ENCODE peak calls at places on chromosomes 1 and 21, in ten cellular contexts. Z is Caki2; P is putamen; J is NAMALWA; Q is T-helper 9 cell; K is activated naive CD8-positive, alpha-beta T cell treated with anti-CD3 and anti-CD28 coated beads for 36 hours; G is AG04450; Y is DMS 273 treated with DMSO at 0.1 percent for 48 hours; W is T-cell; C is left colon. U is an unnamed sample.

GRCh38 chr1:82367456-82367855 is 566.7 kb downstream of the ADGRL2 start:
- DNase-seq in Z (no peak), P (no peak), J (no peak), Q (no peak), K (no peak), G (no peak), Y (no peak), W (no peak), C (no peak), U (no peak)

GRCh38 chr1:9321480-9321849 is 28.8 kb downstream of the SPSB1 start:
- DNase-seq in Z (peak), P (no peak), J (no peak), Q (no peak), K (no peak), G (peak), Y (no peak), W (no peak), C (no peak), U (no peak)

GRCh38 chr1:155086856-155087535 is 8.4 kb downstream of the EFNA3 start:
- DNase-seq in Z (no peak), P (no peak), J (peak), Q (no peak), K (no peak), G (no peak), Y (no peak), W (no peak), C (no peak), U (no peak)

GRCh38 chr1:2493691-2494322 is 17.7 kb downstream of the PLCH2 start:
- DNase-seq in Z (no peak), P (peak), J (peak), Q (no peak), K (no peak), G (no peak), Y (no peak), W (peak), C (no peak), U (no peak)

GRCh38 chr21:45629046-45629981 is 14.2 kb upstream of the PCBP3 start:
- DNase-seq in Z (no peak), P (no peak), J (no peak), Q (no peak), K (no peak), G (no peak), Y (no peak), W (no peak), C (no peak), U (no peak)

GRCh38 chr1:17675681-17676243 is 79.4 kb upstream of the ACTL8 start:
- DNase-seq in Z (no peak), P (no peak), J (no peak), Q (no peak), K (no peak), G (no peak), Y (no peak), W (no peak), C (no peak), U (no peak)

GRCh38 chr1:165392634-165393571 is 36.4 kb upstream of the LMX1A start:
- DNase-seq in Z (peak), P (peak), J (peak), Q (peak), K (peak), G (peak), Y (peak), W (peak), C (peak), U (peak)

GRCh38 chr1:169312084-169312954 is 55.3 kb downstream of the NME7 start:
- DNase-seq in Z (peak), P (no peak), J (peak), Q (no peak), K (peak), G (peak), Y (no peak), W (peak), C (no peak), U (no peak)

GRCh38 chr1:109181085-109181806 is 32.5 kb upstream of the SARS1 start:
- DNase-seq in Z (peak), P (no peak), J (no peak), Q (no peak), K (no peak), G (no peak), Y (no peak), W (no peak), C (no peak), U (no peak)

GRCh38 chr1:53182111-53182593 is 14.5 kb upstream of the CPT2 start:
- DNase-seq in Z (peak), P (peak), J (peak), Q (peak), K (peak), G (no peak), Y (peak), W (peak), C (peak), U (peak)

GRCh38 chr1:234926574-234927311 is 201.9 kb downstream of the TOMM20 start:
- DNase-seq in Z (no peak), P (no peak), J (peak), Q (no peak), K (peak), G (no peak), Y (no peak), W (no peak), C (no peak), U (no peak)

GRCh38 chr1:53625766-53626520 is 113.0 kb downstream of the GLIS1 start:
- DNase-seq in Z (no peak), P (no peak), J (no peak), Q (no peak), K (no peak), G (no peak), Y (no peak), W (no peak), C (no peak), U (no peak)

GRCh38 chr1:53888716-53889115 is 881 bp downstream of the YIPF1 start:
- DNase-seq in Z (no peak), P (no peak), J (peak), Q (no peak), K (no peak), G (no peak), Y (no peak), W (no peak), C (no peak), U (no peak)

GRCh38 chr21:44913425-44914175 is 7.1 kb downstream of the ITGB2 start:
- DNase-seq in Z (no peak), P (no peak), J (no peak), Q (no peak), K (no peak), G (no peak), Y (no peak), W (no peak), C (no peak), U (no peak)

GRCh38 chr1:201941420-201942128 is 4.8 kb downstream of the LMOD1 start:
- DNase-seq in Z (no peak), P (no peak), J (no peak), Q (no peak), K (no peak), G (no peak), Y (no peak), W (no peak), C (no peak), U (no peak)

GRCh38 chr1:25140073-25140797 is 92.1 kb downstream of the SYF2 start:
- DNase-seq in Z (no peak), P (no peak), J (peak), Q (no peak), K (no peak), G (no peak), Y (no peak), W (peak), C (no peak), U (no peak)

GRCh38 chr1:117959364-117959763 is 29.8 kb downstream of the WDR3 start:
- DNase-seq in Z (no peak), P (no peak), J (no peak), Q (no peak), K (no peak), G (no peak), Y (no peak), W (no peak), C (no peak), U (no peak)

GRCh38 chr1:203465146-203465798 is 10.3 kb upstream of the PRELP start:
- DNase-seq in Z (no peak), P (no peak), J (no peak), Q (no peak), K (no peak), G (no peak), Y (no peak), W (no peak), C (peak), U (no peak)

GRCh38 chr1:145858238-145858936 is 494 bp downstream of the PIAS3 start:
- DNase-seq in Z (peak), P (no peak), J (peak), Q (peak), K (peak), G (no peak), Y (peak), W (peak), C (peak), U (no peak)

GRCh38 chr1:208068908-208069307 is 158.0 kb upstream of the CD34 start:
- DNase-seq in Z (no peak), P (no peak), J (no peak), Q (no peak), K (no peak), G (no peak), Y (no peak), W (no peak), C (no peak), U (no peak)

GRCh38 chr1:228830954-228831481 is 95.7 kb downstream of the RHOU start:
- DNase-seq in Z (peak), P (no peak), J (no peak), Q (no peak), K (no peak), G (peak), Y (no peak), W (no peak), C (no peak), U (no peak)

GRCh38 chr1:110243581-110243980 is 33.5 kb downstream of the KCNC4 start:
- DNase-seq in Z (no peak), P (no peak), J (peak), Q (no peak), K (no peak), G (no peak), Y (no peak), W (peak), C (no peak), U (no peak)

GRCh38 chr21:15549671-15550070 is 180.1 kb upstream of the USP25 start:
- DNase-seq in Z (peak), P (no peak), J (no peak), Q (no peak), K (no peak), G (no peak), Y (no peak), W (no peak), C (no peak), U (no peak)

GRCh38 chr1:47840791-47841190 is 156.4 kb downstream of the TRABD2B start:
- DNase-seq in Z (no peak), P (no peak), J (no peak), Q (no peak), K (no peak), G (no peak), Y (no peak), W (no peak), C (no peak), U (no peak)

GRCh38 chr1:41641483-41641829 is 157.0 kb upstream of the EDN2 start:
- DNase-seq in Z (no peak), P (no peak), J (peak), Q (no peak), K (peak), G (no peak), Y (no peak), W (no peak), C (no peak), U (no peak)

GRCh38 chr1:183892351-183892793 is 87.5 kb downstream of the RGL1 start:
- DNase-seq in Z (no peak), P (no peak), J (no peak), Q (no peak), K (no peak), G (no peak), Y (no peak), W (no peak), C (no peak), U (no peak)

GRCh38 chr1:3910769-3911520 is 10.9 kb upstream of the C1orf174 start:
- DNase-seq in Z (peak), P (peak), J (peak), Q (peak), K (peak), G (no peak), Y (peak), W (peak), C (peak), U (peak)

GRCh38 chr1:3852091-3852490 is 4.9 kb downstream of the CEP104 start:
- DNase-seq in Z (no peak), P (no peak), J (no peak), Q (no peak), K (no peak), G (no peak), Y (no peak), W (no peak), C (no peak), U (no peak)

GRCh38 chr21:41111681-41112080 is 56.3 kb upstream of the BACE2 start:
- DNase-seq in Z (no peak), P (no peak), J (no peak), Q (no peak), K (no peak), G (no peak), Y (no peak), W (no peak), C (no peak), U (no peak)

GRCh38 chr1:151629278-151629677 is 17.4 kb downstream of the SNX27 start:
- DNase-seq in Z (no peak), P (no peak), J (no peak), Q (no peak), K (no peak), G (no peak), Y (no peak), W (no peak), C (no peak), U (no peak)

GRCh38 chr1:220966874-220967631 is 87.8 kb downstream of the HLX start:
- DNase-seq in Z (no peak), P (no peak), J (no peak), Q (no peak), K (no peak), G (peak), Y (no peak), W (no peak), C (no peak), U (no peak)

GRCh38 chr21:44869860-44870747 is 3.4 kb downstream of the PTTG1IP start:
- DNase-seq in Z (peak), P (no peak), J (no peak), Q (no peak), K (no peak), G (peak), Y (no peak), W (no peak), C (no peak), U (no peak)

GRCh38 chr21:15279484-15279883 is 214.7 kb upstream of the NRIP1 start:
- DNase-seq in Z (no peak), P (no peak), J (no peak), Q (no peak), K (no peak), G (no peak), Y (no peak), W (no peak), C (no peak), U (no peak)

GRCh38 chr1:244779410-244779809 is 56.0 kb upstream of the COX20 start:
- DNase-seq in Z (no peak), P (no peak), J (no peak), Q (no peak), K (no peak), G (no peak), Y (no peak), W (no peak), C (no peak), U (no peak)